ENCODE peak calls at places on chromosomes 11 and 22, in four cellular contexts. H is K562, C is stomach, J is HCT116. N is an unnamed sample.

GRCh38 chr11:94649254-94649653 is 82.1 kb downstream of the PIWIL4 start:
- DNase-seq in H (no peak), C (no peak), J (no peak), N (no peak)

GRCh38 chr22:32744560-32744959 is 56.9 kb upstream of the TIMP3 start:
- DNase-seq in J (no peak), C (no peak), H (no peak), N (no peak)

GRCh38 chr22:50169774-50170341 is 673 bp upstream of the PANX2 start:
- DNase-seq in C (peak; percentile 59), H (peak; percentile 84), J (no peak), N (peak; percentile 87)

GRCh38 chr11:86174101-86175046 is 70.2 kb upstream of the EED start:
- DNase-seq in C (peak; percentile 44), H (peak; percentile 87), J (no peak), N (no peak)

GRCh38 chr11:57815877-57816276 is 54.3 kb downstream of the CTNND1 start:
- DNase-seq in J (no peak), C (no peak), H (no peak), N (no peak)

GRCh38 chr11:66639066-66639813 is 737 bp downstream of the RBM4 start:
- DNase-seq in H (peak; percentile 41), J (no peak), C (no peak), N (no peak)

GRCh38 chr22:26554956-26555355 is 35.0 kb downstream of the TPST2 start:
- DNase-seq in J (no peak), H (no peak), C (no peak), N (no peak)

GRCh38 chr11:73140213-73141030 is 1.7 kb downstream of the FCHSD2 start:
- DNase-seq in J (no peak), C (peak; percentile 48), H (peak; percentile 37), N (peak; percentile 84)

GRCh38 chr22:33299245-33299956 is 241.2 kb upstream of the SYN3 start:
- DNase-seq in H (no peak), C (no peak), J (no peak), N (peak; percentile 83)

GRCh38 chr11:132605794-132606570 is 926.3 kb downstream of the OPCML start:
- DNase-seq in H (no peak), J (no peak), C (no peak), N (no peak)

GRCh38 chr11:57116654-57117053 is 65.1 kb upstream of the LRRC55 start:
- DNase-seq in C (peak; percentile 29), J (peak; percentile 19), H (peak; percentile 78), N (no peak)

GRCh38 chr11:13271060-13271693 is 6.4 kb upstream of the BMAL1 start:
- DNase-seq in J (no peak), H (no peak), C (no peak), N (no peak)

GRCh38 chr11:11876458-11876857 is 34.7 kb downstream of the USP47 start:
- DNase-seq in J (peak; percentile 41), H (peak; percentile 59), C (no peak), N (no peak)

GRCh38 chr11:74169736-74170458 is 905 bp downstream of the C2CD3 start:
- DNase-seq in J (no peak), C (no peak), H (peak; percentile 31), N (no peak)

GRCh38 chr22:36339171-36340065 is 48.3 kb downstream of the MYH9 start:
- DNase-seq in C (no peak), H (no peak), J (no peak), N (no peak)

GRCh38 chr11:33257160-33257896 is at the start of gene HIPK3:
- DNase-seq in H (peak; percentile 86), C (peak; percentile 85), J (no peak), N (peak; percentile 98)

GRCh38 chr22:48588881-48589450 is 1238.7 kb downstream of the BRD1 start:
- DNase-seq in H (no peak), J (no peak), C (no peak), N (no peak)

GRCh38 chr22:21797444-21798221 is 62.0 kb upstream of the YPEL1 start:
- DNase-seq in H (no peak), J (no peak), C (no peak), N (no peak)
- H3K27ac ChIP-seq in H (no peak overlapping the region), J (no peak overlapping the region), C (peak overlapping the region; percentile 45), N (peak overlapping the region; percentile 20)

DNA sequence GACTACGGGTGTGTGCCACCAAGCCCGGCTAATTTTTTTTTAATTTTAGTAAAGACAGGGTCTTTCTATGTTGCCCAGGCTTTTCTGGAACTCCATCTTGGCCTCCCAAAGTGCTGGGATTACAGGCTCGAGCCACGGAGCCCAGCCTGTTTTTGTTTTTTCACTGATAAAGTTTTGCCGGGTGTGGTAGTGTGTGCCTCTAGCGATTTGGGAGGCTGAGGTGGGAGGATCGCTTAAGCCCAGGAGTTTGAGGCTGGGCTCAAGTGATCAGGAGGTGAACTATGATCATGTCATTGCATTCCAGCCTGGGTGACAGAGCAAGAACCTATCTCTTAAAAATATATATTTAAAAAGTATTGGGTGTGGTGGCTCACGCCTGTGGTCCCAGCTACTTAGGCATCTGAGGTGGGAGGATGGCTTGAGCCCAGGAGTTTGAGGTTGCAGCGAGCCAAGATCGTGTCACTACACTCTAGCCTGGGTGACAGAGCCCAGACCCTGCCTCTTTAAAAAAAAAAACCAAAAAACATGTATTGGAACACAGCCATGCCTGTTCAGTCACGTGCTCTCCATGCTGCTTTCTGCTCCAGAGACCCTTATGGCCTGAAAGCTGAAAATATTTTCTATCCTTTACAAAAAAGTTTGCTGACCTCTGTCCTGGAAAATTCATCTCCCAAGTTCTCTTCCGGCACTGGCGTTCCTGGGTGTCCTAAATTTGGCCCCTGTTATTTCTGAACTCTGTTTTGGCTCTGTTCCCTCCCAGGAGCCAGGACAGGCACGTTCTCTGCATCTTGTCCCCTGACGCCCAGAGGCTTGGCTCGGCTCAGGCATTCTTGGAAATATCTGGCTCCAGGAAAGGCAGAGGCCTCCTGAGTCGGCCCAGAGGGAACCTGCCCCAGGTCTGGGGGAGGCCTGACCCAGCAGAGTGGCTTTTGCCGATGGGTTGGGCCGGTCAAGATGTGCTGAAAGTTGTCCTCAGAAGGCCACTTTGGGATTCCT is 61.4 kb upstream of the PPP6R3 start:
- DNase-seq in C (peak; percentile 43), H (peak; percentile 51), J (no peak), N (no peak)
- TF ChIP-seq POLR2AphosphoS5 in C (peak; percentile 5), H (peak; percentile 18), J (no peak), N (no peak)

DNA sequence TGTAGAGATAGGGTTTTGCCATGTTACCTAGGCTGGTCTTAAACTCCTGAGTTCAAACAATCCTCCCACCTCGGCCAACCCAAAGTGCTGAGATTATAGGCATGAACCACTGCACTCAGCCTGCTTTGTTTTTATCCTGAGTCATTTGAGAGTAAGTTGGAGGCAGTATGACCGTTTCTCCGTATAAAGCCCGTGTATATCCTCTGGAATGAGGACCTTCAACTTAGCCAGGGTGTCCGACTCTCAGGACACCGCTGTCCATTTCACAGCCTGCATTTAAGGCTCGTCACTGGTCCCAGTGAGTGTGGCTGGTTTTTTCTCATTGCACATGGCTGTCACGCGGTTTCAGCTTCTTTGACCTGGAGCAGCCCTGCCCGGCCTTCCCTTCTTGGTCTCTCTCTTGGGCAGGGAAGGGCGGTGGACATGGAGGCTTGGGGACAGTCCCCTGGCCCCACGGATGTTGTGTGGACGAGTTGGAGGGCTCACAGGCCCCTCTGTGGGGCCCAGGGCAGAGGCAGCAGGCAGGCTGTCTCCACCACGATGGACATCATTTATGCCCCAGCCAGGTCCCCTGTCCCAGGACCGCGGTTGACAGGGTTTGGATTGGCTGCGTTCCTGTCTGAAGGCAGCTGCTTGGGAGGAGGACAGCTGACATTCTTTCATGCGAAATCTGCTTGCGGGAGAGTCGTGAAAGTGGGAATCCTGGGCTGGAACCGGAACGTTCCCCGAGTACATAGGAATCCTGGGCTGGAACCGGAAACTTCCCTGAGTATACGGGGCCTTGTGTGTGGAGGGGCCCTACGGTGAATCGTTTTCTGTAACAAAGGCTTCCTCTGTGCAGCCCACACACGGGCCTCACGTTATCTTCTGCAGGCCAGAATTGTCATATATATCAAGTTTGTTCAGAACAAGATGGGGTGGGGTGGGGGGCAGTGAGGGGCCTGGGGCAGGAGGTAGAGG is 93.4 kb downstream of the KCNQ1 start:
- DNase-seq in H (no peak), J (no peak), C (no peak), N (peak; percentile 61)
- H3K27ac ChIP-seq in H (no peak overlapping the region), J (no peak overlapping the region), C (no peak overlapping the region), N (no peak overlapping the region)

GRCh38 chr11:121023848-121024751 is at the start of gene TBCEL:
- DNase-seq in J (peak; percentile 56), C (peak; percentile 77), H (peak; percentile 87), N (peak; percentile 96)
- TF ChIP-seq POLR2AphosphoS5 in J (peak; percentile 71), C (peak; percentile 85), H (no peak), N (peak; percentile 79)

GRCh38 chr11:46071091-46071490 is 50.2 kb downstream of the PHF21A start:
- DNase-seq in H (peak; percentile 26), J (no peak), C (no peak), N (no peak)

GRCh38 chr11:46073632-46074031 is 47.6 kb downstream of the PHF21A start:
- DNase-seq in H (no peak), C (no peak), J (no peak), N (no peak)

GRCh38 chr11:46072172-46072964 is 48.9 kb downstream of the PHF21A start:
- DNase-seq in J (no peak), C (no peak), H (peak; percentile 67), N (no peak)

GRCh38 chr11:46075928-46076327 is 45.3 kb downstream of the PHF21A start:
- DNase-seq in H (no peak), C (no peak), J (no peak), N (no peak)

GRCh38 chr11:46075168-46075567 is 46.1 kb downstream of the PHF21A start:
- DNase-seq in J (no peak), H (peak; percentile 89), C (no peak), N (no peak)
- H3K27ac ChIP-seq in J (no peak overlapping the region), H (peak overlapping the region; percentile 69), C (peak overlapping the region; percentile 23), N (no peak overlapping the region)

DNA sequence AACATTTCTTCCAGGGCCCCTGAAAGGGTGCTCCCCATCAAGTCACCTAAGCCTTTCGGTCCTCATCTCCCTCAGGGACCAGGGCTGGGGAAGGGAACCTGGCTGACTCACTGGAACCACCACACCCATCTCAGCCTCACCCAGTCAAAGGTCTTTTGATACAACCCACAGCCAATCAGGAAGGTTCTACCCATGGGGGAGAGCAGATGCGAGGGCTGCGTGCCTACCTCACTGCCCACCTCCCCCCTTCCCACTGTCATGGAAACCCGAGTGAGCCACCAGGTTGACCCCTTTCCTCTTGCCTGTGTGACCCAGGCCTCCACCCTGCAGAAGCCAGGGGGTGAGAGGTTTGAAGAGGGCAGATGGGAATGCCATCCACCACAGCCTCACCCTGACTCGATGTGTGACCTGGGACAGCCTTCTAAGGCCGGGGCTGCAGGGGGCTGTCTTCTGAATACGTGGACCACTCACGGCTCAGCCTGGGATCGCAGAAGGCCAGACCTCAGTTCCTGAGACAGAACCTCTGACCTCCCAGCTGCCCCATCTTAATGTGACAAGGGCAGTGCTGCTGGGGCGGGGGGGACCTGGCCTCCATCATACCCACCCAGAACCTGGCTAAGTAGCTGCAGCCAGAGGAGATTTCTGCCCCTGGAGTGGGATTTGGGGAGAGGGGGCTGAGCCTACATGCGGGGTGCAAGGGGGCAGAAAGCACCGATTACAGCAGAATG is 2.7 kb downstream of the MDK start:
- DNase-seq in H (peak; percentile 56), C (no peak), J (peak; percentile 46), N (no peak)
- TF ChIP-seq POLR2AphosphoS5 in H (peak; percentile 17), C (no peak), J (no peak), N (no peak)

DNA sequence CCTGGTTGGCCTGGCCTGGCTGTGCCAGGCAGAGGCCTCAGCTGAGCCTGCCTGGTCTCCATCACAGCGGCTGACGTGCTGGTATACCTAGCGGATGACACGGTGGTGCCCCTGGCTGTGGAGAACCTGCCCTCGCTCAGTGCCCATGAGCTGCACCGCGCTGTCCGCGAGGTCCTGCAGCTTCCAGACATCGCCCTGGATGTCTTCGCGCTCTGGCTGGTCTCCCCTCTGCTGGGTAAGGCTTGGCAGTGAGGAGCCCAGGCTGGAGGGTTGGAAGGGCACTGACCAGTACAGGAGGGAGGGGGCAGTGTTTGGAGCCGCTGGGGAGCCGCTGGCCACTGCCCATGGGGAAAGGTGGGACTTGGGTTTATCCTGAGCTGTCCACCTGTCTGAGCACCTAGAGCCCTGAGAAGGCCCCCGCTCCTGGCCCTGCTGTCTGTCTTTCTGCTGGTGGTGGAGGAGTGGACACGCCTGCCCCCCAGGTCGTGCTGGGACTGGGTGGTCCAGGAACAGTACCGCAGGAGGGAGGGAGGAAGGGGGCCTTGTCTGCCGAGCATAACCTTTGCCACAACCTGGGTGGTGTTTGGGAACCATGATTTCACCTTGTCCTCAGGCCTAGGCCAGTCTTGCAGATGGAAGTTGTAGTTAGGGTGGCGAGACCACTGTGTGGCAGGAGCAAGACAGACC is 3.0 kb downstream of the FRMD8 start:
- DNase-seq in J (no peak), H (no peak), C (no peak), N (peak; percentile 68)
- H3K27ac ChIP-seq in J (peak overlapping the region; percentile 9), H (no peak overlapping the region), C (peak overlapping the region; percentile 66), N (peak overlapping the region; percentile 79)